ENCODE peak calls at places on chromosomes 2 and 18, in five cellular contexts. W is activated T-helper 1 cell treated with anti-CD3 and anti-CD28 coated beads, Interleukin-12 subunit alpha, Interleukin-12 subunit beta, Interleukin-2, Interleukin-4 antibody, amounts not matched to agents 30 ng/mL and 10 ng/mL and 1 ng/mL, durations not matched to agents 14 hours and 24 hours and 36 hours; X is amygdala; I is stimulated activated naive CD8-positive, alpha-beta T cell treated with anti-CD3 and anti-CD28 coated beads, Interleukin-15, Interleukin-2, amounts not matched to agents 100 U/mL and 50 U/mL, for 24 hours; G is effector memory CD8-positive, alpha-beta T cell. N is an unnamed sample.

GRCh38 chr2:130376433-130377293 is 20.8 kb downstream of the PTPN18 start:
- DNase-seq in W (no peak), X (no peak), I (no peak), G (no peak), N (no peak)

GRCh38 chr2:161124186-161124585 is 36.0 kb upstream of the TANK start:
- DNase-seq in W (no peak), X (no peak), I (no peak), G (no peak), N (no peak)

GRCh38 chr2:47250576-47251403 is 95.7 kb upstream of the STPG4 start:
- DNase-seq in W (no peak), X (no peak), I (no peak), G (no peak), N (no peak)

GRCh38 chr2:169362346-169363026 is at the start of gene LRP2:
- DNase-seq in W (peak), X (no peak), I (peak), G (no peak), N (peak)

GRCh38 chr2:12199661-12200258 is 453.3 kb downstream of the LPIN1 start:
- DNase-seq in W (no peak), X (no peak), I (no peak), G (no peak), N (no peak)

GRCh38 chr18:44700652-44701051 is 20.0 kb downstream of the SETBP1 start:
- DNase-seq in W (no peak), X (no peak), I (no peak), G (peak), N (no peak)

GRCh38 chr2:65175894-65176527 is 46.1 kb upstream of the RAB1A start:
- DNase-seq in W (no peak), X (no peak), I (no peak), G (no peak), N (no peak)

GRCh38 chr2:184523732-184524131 is 74.6 kb upstream of the ZNF804A start:
- DNase-seq in W (no peak), X (no peak), I (no peak), G (no peak), N (no peak)

GRCh38 chr2:237998530-237998929 is 31.7 kb downstream of the UBE2F start:
- DNase-seq in W (peak), X (no peak), I (no peak), G (no peak), N (no peak)

GRCh38 chr2:226802573-226802972 is 3.0 kb upstream of the IRS1 start:
- DNase-seq in W (no peak), X (no peak), I (no peak), G (peak), N (no peak)

GRCh38 chr2:136238214-136238551 is 120.2 kb upstream of the CXCR4 start:
- DNase-seq in W (no peak), X (no peak), I (no peak), G (no peak), N (no peak)

GRCh38 chr2:23615216-23616020 is 230.4 kb downstream of the KLHL29 start:
- DNase-seq in W (no peak), X (no peak), I (no peak), G (no peak), N (no peak)

GRCh38 chr2:159229476-159230144 is 56.9 kb downstream of the WDSUB1 start:
- DNase-seq in W (no peak), X (no peak), I (no peak), G (no peak), N (no peak)

GRCh38 chr18:13437801-13438506 is 219.4 kb downstream of the LDLRAD4 start:
- DNase-seq in W (peak), X (no peak), I (peak), G (no peak), N (no peak)

GRCh38 chr2:201111096-201111495 is 4.9 kb upstream of the CFLAR start:
- DNase-seq in W (no peak), X (no peak), I (no peak), G (no peak), N (no peak)

GRCh38 chr18:75083131-75083530 is 125.8 kb downstream of the PTGR3 start:
- DNase-seq in W (no peak), X (no peak), I (no peak), G (no peak), N (no peak)

GRCh38 chr2:85018049-85018447 is 47.1 kb downstream of the KCMF1 start:
- DNase-seq in W (no peak), X (no peak), I (no peak), G (no peak), N (no peak)

GRCh38 chr2:232487385-232488096 is at the start of gene ECEL1:
- DNase-seq in W (no peak), X (no peak), I (no peak), G (no peak), N (no peak)

GRCh38 chr18:7633171-7633570 is 66.1 kb downstream of the PTPRM start:
- DNase-seq in W (no peak), X (no peak), I (no peak), G (no peak), N (no peak)

GRCh38 chr2:142724713-142725349 is 152.6 kb upstream of the KYNU start:
- DNase-seq in W (no peak), X (no peak), I (no peak), G (no peak), N (no peak)

GRCh38 chr18:56001576-56001975 is 413.6 kb upstream of the TCF4 start:
- DNase-seq in W (no peak), X (no peak), I (no peak), G (no peak), N (no peak)

GRCh38 chr2:1717129-1717528 is 27.2 kb downstream of the PXDN start:
- DNase-seq in W (no peak), X (no peak), I (no peak), G (no peak), N (peak)

GRCh38 chr2:222304737-222305509 is 6.1 kb upstream of the PAX3 start:
- DNase-seq in W (no peak), X (no peak), I (no peak), G (no peak), N (no peak)

GRCh38 chr2:73291093-73291460 is 2.3 kb downstream of the EGR4 start:
- DNase-seq in W (peak), X (no peak), I (peak), G (peak), N (no peak)

GRCh38 chr2:61363580-61363979 is 107.3 kb downstream of the USP34 start:
- DNase-seq in W (no peak), X (no peak), I (no peak), G (no peak), N (no peak)

GRCh38 chr2:240948905-240949790 is 43.0 kb downstream of the CROCC2 start:
- DNase-seq in W (no peak), X (no peak), I (no peak), G (no peak), N (no peak)

N was measured in C1 segment of cervical spinal cord.